ENCODE peak calls at places on chromosomes 5 and 9, in nine cellular contexts. M is PC-3, V is astrocyte, Z is HepG2, N is fibroblast of lung, D is keratinocyte, L is K562, P is mammary epithelial cell, Q is GM23338. O is an unnamed sample.
A peak's percentile ranks its signal among the peaks of the same experiment; 100 is the strongest.

GRCh38 chr5:31811210-31811609 is 172.3 kb downstream of the PDZD2 start:
- DNase-seq in M (peak; percentile 87), V (peak; percentile 91), Z (peak; percentile 17), N (peak; percentile 93), D (peak; percentile 15), L (no peak), P (peak; percentile 87), Q (no peak), O (no peak)

GRCh38 chr5:154486427-154486866 is 8.4 kb upstream of the HAND1 start:
- DNase-seq in M (no peak), V (no peak), Z (no peak), N (no peak), D (no peak), L (no peak), P (no peak), Q (peak; percentile 62), O (no peak)

GRCh38 chr5:122937914-122938313 is 92.5 kb downstream of the SNX24 start:
- DNase-seq in M (no peak), V (no peak), Z (no peak), N (no peak), D (no peak), L (no peak), P (no peak), Q (peak; percentile 18), O (no peak)

GRCh38 chr9:85349046-85349445 is 392.7 kb downstream of the AGTPBP1 start:
- DNase-seq in M (no peak), V (no peak), Z (no peak), N (no peak), D (no peak), L (no peak), P (no peak), Q (no peak), O (no peak)

GRCh38 chr9:96176901-96177718 is 124.9 kb downstream of the HSD17B3 start:
- DNase-seq in M (no peak), V (no peak), Z (no peak), N (no peak), D (no peak), L (no peak), P (no peak), Q (peak; percentile 53), O (peak; percentile 52)

GRCh38 chr5:107414802-107415201 is 255.9 kb downstream of the EFNA5 start:
- DNase-seq in M (no peak), V (no peak), Z (no peak), N (no peak), D (no peak), L (no peak), P (no peak), Q (no peak), O (no peak)

GRCh38 chr5:32767948-32768427 is 56.9 kb downstream of the NPR3 start:
- DNase-seq in M (peak; percentile 99), V (peak; percentile 82), Z (peak; percentile 80), N (peak; percentile 86), D (no peak), L (no peak), P (peak; percentile 86), Q (no peak), O (no peak)

GRCh38 chr9:27536168-27536567 is 6.6 kb upstream of the MOB3B start:
- DNase-seq in M (no peak), V (no peak), Z (no peak), N (no peak), D (no peak), L (no peak), P (no peak), Q (peak; percentile 20), O (no peak)

GRCh38 chr5:140106101-140106500 is 7.8 kb upstream of the PURA start:
- DNase-seq in M (no peak), V (no peak), Z (no peak), N (no peak), D (no peak), L (no peak), P (no peak), Q (no peak), O (no peak)

GRCh38 chr9:34145165-34145564 is 18.7 kb upstream of the DCAF12 start:
- DNase-seq in M (no peak), V (peak; percentile 52), Z (no peak), N (peak; percentile 66), D (no peak), L (no peak), P (no peak), Q (peak; percentile 27), O (no peak)

GRCh38 chr5:76850543-76851140 is 828 bp downstream of the S100Z start:
- DNase-seq in M (no peak), V (no peak), Z (no peak), N (no peak), D (no peak), L (no peak), P (no peak), Q (no peak), O (no peak)

GRCh38 chr5:149749481-149750365 is 19.6 kb downstream of the PPARGC1B start:
- DNase-seq in M (no peak), V (peak; percentile 23), Z (peak; percentile 41), N (peak; percentile 29), D (no peak), L (no peak), P (peak; percentile 48), Q (no peak), O (no peak)

GRCh38 chr9:132164604-132165362 is 2.9 kb downstream of the NTNG2 start:
- DNase-seq in M (no peak), V (no peak), Z (peak; percentile 12), N (no peak), D (no peak), L (no peak), P (no peak), Q (no peak), O (peak; percentile 43)

GRCh38 chr9:81082251-81082650 is 607.1 kb downstream of the TLE1 start:
- DNase-seq in M (no peak), V (peak; percentile 65), Z (no peak), N (peak; percentile 71), D (no peak), L (no peak), P (no peak), Q (no peak), O (no peak)

GRCh38 chr5:8628521-8628920 is 759.6 kb downstream of the MTRR start:
- DNase-seq in M (no peak), V (no peak), Z (no peak), N (no peak), D (no peak), L (no peak), P (peak; percentile 42), Q (no peak), O (no peak)

GRCh38 chr5:103573411-103573810 is 10.8 kb upstream of the NUDT12 start:
- DNase-seq in M (no peak), V (no peak), Z (no peak), N (no peak), D (no peak), L (no peak), P (no peak), Q (peak; percentile 78), O (no peak)

GRCh38 chr5:58259685-58260152 is 200.2 kb downstream of the PLK2 start:
- DNase-seq in M (peak; percentile 86), V (peak; percentile 99), Z (peak; percentile 3), N (peak; percentile 98), D (peak; percentile 93), L (no peak), P (peak; percentile 99), Q (peak; percentile 75), O (no peak)

GRCh38 chr9:133146746-133147411 is 16.8 kb downstream of the GBGT1 start:
- DNase-seq in M (no peak), V (no peak), Z (no peak), N (no peak), D (no peak), L (no peak), P (no peak), Q (no peak), O (no peak)

GRCh38 chr9:137310190-137311052 is 8.3 kb upstream of the NRARP start:
- DNase-seq in M (peak; percentile 11), V (no peak), Z (no peak), N (no peak), D (no peak), L (peak; percentile 44), P (peak; percentile 53), Q (no peak), O (peak; percentile 18)

GRCh38 chr5:158264264-158264663 is 405.3 kb upstream of the CLINT1 start:
- DNase-seq in M (no peak), V (peak; percentile 16), Z (no peak), N (peak; percentile 14), D (no peak), L (no peak), P (no peak), Q (no peak), O (no peak)

GRCh38 chr5:135487839-135488514 is 35.8 kb upstream of the TIFAB start:
- DNase-seq in M (no peak), V (no peak), Z (no peak), N (no peak), D (no peak), L (no peak), P (no peak), Q (peak; percentile 78), O (peak; percentile 69)
- TF ChIP-seq EZH2 in M (no peak), V (no peak), Z (no peak), N (no peak), D (peak; percentile 11), L (no peak), P (no peak), Q (peak; percentile 70), O (no peak)

GRCh38 chr5:176536902-176537607 is at the start of gene RNF44:
- DNase-seq in M (peak; percentile 96), V (peak; percentile 93), Z (peak; percentile 94), N (peak; percentile 97), D (peak; percentile 71), L (peak; percentile 96), P (peak; percentile 95), Q (peak; percentile 98), O (peak; percentile 99)
- H3K4me1 ChIP-seq in M (peaks cover 42% of the 10 kb centered on the region), V (peaks cover 35% of the 10 kb centered on the region), Z (peaks cover 63% of the 10 kb centered on the region), N (peaks cover 18% of the 10 kb centered on the region), D (peaks cover 49% of the 10 kb centered on the region), L (peaks cover 64% of the 10 kb centered on the region), P (peaks cover 53% of the 10 kb centered on the region), Q (peaks cover 40% of the 10 kb centered on the region), O (peaks cover 25% of the 10 kb centered on the region)

DNA sequence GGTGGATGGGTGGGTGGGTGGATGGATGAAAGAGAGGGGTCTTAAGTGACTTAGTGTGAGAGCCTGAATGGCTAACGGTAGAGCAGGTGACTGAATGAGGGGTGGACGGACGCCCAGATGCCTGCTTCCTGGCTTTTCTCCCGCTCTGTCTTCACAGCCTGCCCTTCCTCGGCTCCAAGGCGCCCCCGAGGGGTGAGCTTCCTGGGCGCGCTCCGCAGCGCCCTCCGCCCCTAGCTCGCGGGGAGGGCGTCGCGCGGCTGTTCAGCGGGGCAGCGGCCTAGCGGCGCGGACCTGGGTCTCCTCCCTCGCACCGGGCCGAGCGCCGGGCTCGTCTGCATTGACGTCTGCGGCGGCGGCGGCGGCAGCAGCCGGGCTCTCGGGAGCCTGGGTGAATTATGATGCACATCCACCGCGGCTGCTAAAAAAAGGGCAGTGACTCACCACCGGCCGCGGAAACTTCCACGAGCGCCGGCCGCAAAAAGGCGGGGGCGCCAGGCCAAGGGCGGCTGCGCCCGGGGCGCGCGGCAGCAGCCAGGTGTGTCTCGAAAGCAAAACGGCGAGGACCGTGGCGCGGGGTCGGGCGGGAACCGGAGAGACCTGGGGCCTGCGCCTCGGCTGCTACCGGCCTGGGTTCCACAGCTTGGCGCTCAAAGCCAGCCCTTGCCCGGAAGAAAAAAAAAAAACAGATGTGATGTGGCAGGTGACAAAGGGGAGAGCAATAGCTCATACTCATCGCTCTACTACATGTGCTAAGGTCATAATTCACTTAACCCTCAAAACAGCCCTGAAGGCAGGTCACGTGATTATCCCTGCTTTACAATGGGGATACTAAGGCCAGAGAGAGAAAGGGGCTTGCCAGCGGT is 143.0 kb upstream of the ADRA1B start:
- DNase-seq in M (peak; percentile 86), V (peak; percentile 84), Z (no peak), N (peak; percentile 93), D (peak; percentile 28), L (peak; percentile 52), P (peak; percentile 90), Q (peak; percentile 71), O (peak; percentile 83)
- H3K4me2 ChIP-seq in M (peak overlapping the region; percentile 72), V (peak overlapping the region; percentile 83), Z (peak overlapping the region; percentile 49), N (peak overlapping the region; percentile 78), D (peak overlapping the region; percentile 78), L (peak overlapping the region; percentile 41), P (peak overlapping the region; percentile 86), Q (peak overlapping the region; percentile 84), O (peak overlapping the region; percentile 78)

GRCh38 chr9:78032599-78033457 is 1.2 kb upstream of the GNAQ start:
- DNase-seq in M (no peak), V (no peak), Z (no peak), N (no peak), D (no peak), L (no peak), P (no peak), Q (no peak), O (no peak)
- TF ChIP-seq EZH2 in M (no peak), V (no peak), Z (no peak), N (no peak), D (no peak), L (no peak), P (no peak), Q (no peak), O (no peak)

O was measured in neural progenitor cell.